ENCODE peak calls at places on chromosomes 2 and 18, in five cellular contexts. D, U, W, M and V are unnamed samples.

GRCh38 chr18:582465-582864 is 2.3 kb downstream of the CETN1 start:
- DNase-seq in D (no peak), U (no peak), W (no peak), M (no peak), V (no peak)

GRCh38 chr18:68735498-68736343 is 20.8 kb upstream of the TMX3 start:
- DNase-seq in D (peak; percentile 50), U (peak; percentile 3), W (peak; percentile 79), M (peak; percentile 14), V (peak; percentile 52)

GRCh38 chr18:35409921-35410320 is 32.8 kb upstream of the ZNF396 start:
- DNase-seq in D (no peak), U (no peak), W (no peak), M (peak; percentile 27), V (no peak)

GRCh38 chr2:28381225-28382180 is 11.2 kb upstream of the FOSL2 start:
- DNase-seq in D (no peak), U (no peak), W (no peak), M (no peak), V (no peak)

GRCh38 chr18:52343138-52343537 is 3.1 kb downstream of the DCC start:
- DNase-seq in D (no peak), U (no peak), W (peak; percentile 28), M (no peak), V (peak; percentile 71)

GRCh38 chr2:168956392-168956791 is 55.3 kb downstream of the G6PC2 start:
- DNase-seq in D (no peak), U (no peak), W (no peak), M (no peak), V (no peak)

GRCh38 chr18:67776929-67777328 is 260.4 kb upstream of the DSEL start:
- DNase-seq in D (peak; percentile 14), U (no peak), W (peak; percentile 60), M (no peak), V (no peak)

GRCh38 chr2:42860518-42861094 is 68.2 kb upstream of the HAAO start:
- DNase-seq in D (no peak), U (no peak), W (no peak), M (no peak), V (no peak)

DNA sequence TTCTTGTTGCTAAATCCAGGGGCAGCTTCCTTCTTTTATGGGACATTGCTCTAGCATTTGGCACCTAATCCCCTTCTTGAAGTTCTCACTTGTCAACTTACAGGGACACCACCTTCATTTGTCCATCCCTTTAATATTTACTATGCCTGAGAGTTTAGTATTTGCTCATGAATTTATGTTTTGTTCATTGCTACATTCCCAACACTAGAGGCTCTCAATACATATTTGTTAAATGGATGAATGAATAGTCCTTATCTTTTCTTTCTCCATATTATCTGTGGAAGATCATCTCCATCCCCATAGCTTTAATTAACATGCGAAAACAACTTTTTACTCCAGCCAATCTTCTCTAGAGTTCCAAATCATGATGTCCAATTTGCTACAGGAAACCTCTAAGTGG is 5.4 kb downstream of the CWC22 start:
- DNase-seq in D (no peak), U (no peak), W (peak; percentile 2), M (no peak), V (no peak)
- H3K79me2 ChIP-seq in D (peaks cover 83% of the 10 kb centered on the region), U (peaks cover 99% of the 10 kb centered on the region), W (peaks cover 63% of the 10 kb centered on the region), M (peaks cover 99% of the 10 kb centered on the region), V (peaks cover 100% of the 10 kb centered on the region)

GRCh38 chr2:74179063-74179865 is 585 bp upstream of the MOB1A start:
- DNase-seq in D (no peak), U (no peak), W (no peak), M (no peak), V (peak; percentile 49)
- H3K4me1 ChIP-seq in D (peaks cover 2% of the 10 kb centered on the region), U (peaks cover 21% of the 10 kb centered on the region), W (no peaks in the 10 kb centered on the region), M (peaks cover 14% of the 10 kb centered on the region), V (peaks cover 7% of the 10 kb centered on the region)

DNA sequence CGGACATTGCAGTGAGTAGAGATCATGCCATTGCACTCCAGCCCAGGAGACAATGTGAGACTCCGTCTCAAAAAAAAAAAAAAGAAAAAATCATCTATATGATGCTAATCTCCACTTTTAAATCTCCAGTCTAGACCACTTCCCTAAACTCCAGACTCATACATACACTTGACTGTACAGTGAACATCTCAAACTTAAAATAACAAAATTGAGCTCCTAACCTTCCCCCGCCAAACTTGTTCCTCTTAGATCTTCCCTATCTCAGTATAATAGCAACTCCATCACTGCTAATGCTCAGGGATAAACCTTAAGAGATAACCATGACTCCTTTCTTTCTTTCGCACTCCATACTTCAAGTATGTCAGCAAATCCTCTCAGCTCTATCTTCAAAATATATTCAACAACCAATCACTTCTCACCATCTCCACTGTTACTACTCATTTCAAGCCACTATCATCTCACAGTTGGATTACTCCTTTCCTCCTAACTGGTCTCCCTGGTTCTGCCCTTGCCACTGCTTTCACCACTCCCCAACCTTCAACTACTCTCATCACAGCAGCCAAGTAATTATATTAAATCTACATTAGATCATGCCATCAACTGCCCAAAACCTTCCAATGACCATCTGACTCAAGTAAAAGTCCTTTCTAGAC is 12.0 kb downstream of the MEMO1 start:
- DNase-seq in D (no peak), U (no peak), W (no peak), M (no peak), V (no peak)
- H3K79me2 ChIP-seq in D (peaks cover 98% of the 10 kb centered on the region), U (peaks cover 93% of the 10 kb centered on the region), W (peaks cover 78% of the 10 kb centered on the region), M (peaks cover 93% of the 10 kb centered on the region), V (peaks cover 100% of the 10 kb centered on the region)

GRCh38 chr2:207162319-207162718 is 3.4 kb downstream of the KLF7 start:
- DNase-seq in D (peak; percentile 81), U (no peak), W (peak; percentile 40), M (no peak), V (no peak)

GRCh38 chr2:207161247-207161646 is 4.5 kb downstream of the KLF7 start:
- DNase-seq in D (no peak), U (no peak), W (peak; percentile 18), M (no peak), V (no peak)

GRCh38 chr2:207161724-207162123 is 4.0 kb downstream of the KLF7 start:
- DNase-seq in D (peak; percentile 50), U (no peak), W (peak; percentile 69), M (no peak), V (no peak)

GRCh38 chr2:207159002-207159401 is 6.7 kb downstream of the KLF7 start:
- DNase-seq in D (no peak), U (no peak), W (no peak), M (no peak), V (no peak)

GRCh38 chr2:207160115-207160514 is 5.6 kb downstream of the KLF7 start:
- DNase-seq in D (peak; percentile 33), U (no peak), W (peak; percentile 39), M (no peak), V (peak; percentile 68)
- H3K4me1 ChIP-seq in D (peaks cover 54% of the 10 kb centered on the region), U (peaks cover 18% of the 10 kb centered on the region), W (peaks cover 11% of the 10 kb centered on the region), M (no peaks in the 10 kb centered on the region), V (peaks cover 39% of the 10 kb centered on the region)

GRCh38 chr2:241364781-241365180 is 8.7 kb downstream of the FARP2 start:
- DNase-seq in D (no peak), U (no peak), W (no peak), M (no peak), V (no peak)
- H3K79me2 ChIP-seq in D (peaks cover 81% of the 10 kb centered on the region), U (peaks cover 85% of the 10 kb centered on the region), W (peaks cover 36% of the 10 kb centered on the region), M (peaks cover 51% of the 10 kb centered on the region), V (peaks cover 89% of the 10 kb centered on the region)

DNA sequence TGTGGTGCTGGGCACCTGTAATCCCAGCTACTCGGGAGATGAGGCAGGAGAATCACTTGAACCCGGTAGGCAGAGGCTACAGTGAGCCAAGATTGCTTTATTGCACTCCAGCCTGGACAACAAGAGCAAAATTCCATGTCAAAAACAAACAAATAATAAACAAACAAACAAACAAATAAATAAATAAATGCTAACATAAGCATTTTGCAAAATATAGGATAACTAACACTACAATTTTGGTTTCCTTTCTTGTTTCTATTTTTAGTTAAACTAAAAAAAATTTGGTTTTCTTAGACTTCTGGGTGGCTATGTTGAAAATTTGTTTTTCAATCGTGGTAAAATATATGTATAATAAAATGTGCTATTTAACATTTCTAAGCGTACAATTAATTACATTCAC is 115.0 kb upstream of the ZNF516 start:
- DNase-seq in D (no peak), U (no peak), W (no peak), M (no peak), V (no peak)
- H3K4me1 ChIP-seq in D (peaks cover 7% of the 10 kb centered on the region), U (peaks cover under 1% of the 10 kb centered on the region), W (no peaks in the 10 kb centered on the region), M (no peaks in the 10 kb centered on the region), V (no peaks in the 10 kb centered on the region)

GRCh38 chr18:12585218-12585617 is 72.7 kb downstream of the SPIRE1 start:
- DNase-seq in D (no peak), U (no peak), W (peak; percentile 14), M (no peak), V (no peak)
- H3K79me2 ChIP-seq in D (peaks cover 46% of the 10 kb centered on the region), U (no peaks in the 10 kb centered on the region), W (no peaks in the 10 kb centered on the region), M (no peaks in the 10 kb centered on the region), V (no peaks in the 10 kb centered on the region)

GRCh38 chr18:77105680-77106079 is 26.9 kb downstream of the MBP start:
- DNase-seq in D (no peak), U (no peak), W (no peak), M (no peak), V (no peak)
- H3K4me1 ChIP-seq in D (peaks cover 60% of the 10 kb centered on the region), U (peaks cover 38% of the 10 kb centered on the region), W (peaks cover 40% of the 10 kb centered on the region), M (no peaks in the 10 kb centered on the region), V (peaks cover 11% of the 10 kb centered on the region)

GRCh38 chr2:232697807-232698110 is 628 bp downstream of the GIGYF2 start:
- DNase-seq in D (no peak), U (no peak), W (no peak), M (peak; percentile 20), V (no peak)
- H3K79me2 ChIP-seq in D (peaks cover 55% of the 10 kb centered on the region), U (peaks cover 54% of the 10 kb centered on the region), W (peaks cover 55% of the 10 kb centered on the region), M (peaks cover 57% of the 10 kb centered on the region), V (peaks cover 56% of the 10 kb centered on the region)

GRCh38 chr2:98691307-98691706 is 39.6 kb downstream of the MGAT4A start:
- DNase-seq in D (no peak), U (no peak), W (no peak), M (no peak), V (no peak)
- H3K4me1 ChIP-seq in D (no peaks in the 10 kb centered on the region), U (no peaks in the 10 kb centered on the region), W (no peaks in the 10 kb centered on the region), M (no peaks in the 10 kb centered on the region), V (no peaks in the 10 kb centered on the region)